ENCODE peak calls at places on chromosome 22, in ten cellular contexts. U is NCI-H1417; F is activated CD4-positive, CD25-positive, alpha-beta regulatory T cell; G is CD4-positive, CD25-positive, alpha-beta regulatory T cell; E is activated naive CD4-positive, alpha-beta T cell treated with anti-CD3 and anti-CD28 coated beads, Interleukin-2, amount 10 ng/mL, durations not matched to agents 7 days and 5 days; D is stimulated activated CD4-positive, alpha-beta T cell treated with anti-CD3 and anti-CD28 coated beads, TNF-alpha, amount 100 ng/mL, for 4 hours; N is HTR-8/SVneo; Z is DMS53; Q is GM04504; A is HS-27A. H is an unnamed sample.

GRCh38 chr22:49406047-49406650 is 421.5 kb downstream of the BRD1 start:
- DNase-seq in Z (no peak), U (no peak), G (no peak), A (no peak), N (no peak), Q (no peak), F (no peak), E (no peak), D (no peak), H (no peak)

GRCh38 chr22:20979940-20980453 is 2.1 kb upstream of the LZTR1 start:
- DNase-seq in A (no peak), D (no peak), G (no peak), E (no peak), U (no peak), Z (no peak), F (no peak), N (no peak), Q (no peak), H (no peak)

GRCh38 chr22:42651134-42651533 is 1.9 kb upstream of the CYB5R3 start:
- DNase-seq in Z (peak; percentile 72), N (peak; percentile 36), A (no peak), F (no peak), E (no peak), D (no peak), G (no peak), Q (no peak), U (no peak), H (no peak)

GRCh38 chr22:41354979-41355378 is 26.8 kb upstream of the TEF start:
- DNase-seq in Q (no peak), Z (no peak), A (no peak), D (no peak), U (no peak), E (no peak), F (no peak), N (no peak), G (no peak), H (no peak)

GRCh38 chr22:49788492-49788891 is 39.2 kb downstream of the BRD1 start:
- DNase-seq in Q (no peak), E (peak; percentile 54), F (no peak), A (no peak), D (no peak), N (no peak), U (no peak), G (no peak), Z (no peak), H (no peak)

GRCh38 chr22:26845016-26845728 is 187.8 kb downstream of the MIAT start:
- DNase-seq in G (no peak), U (peak; percentile 21), Q (no peak), Z (peak; percentile 64), F (no peak), E (no peak), D (no peak), A (no peak), N (no peak), H (peak; percentile 2)

GRCh38 chr22:21657361-21658118 is 8.3 kb upstream of the PPIL2 start:
- DNase-seq in N (peak; percentile 73), D (peak; percentile 50), A (no peak), Q (no peak), Z (peak; percentile 85), G (peak; percentile 80), F (peak; percentile 62), U (peak; percentile 87), E (peak; percentile 90), H (peak; percentile 89)

GRCh38 chr22:37546436-37547248 is 13.6 kb upstream of the CDC42EP1 start:
- DNase-seq in D (no peak), U (no peak), A (no peak), E (no peak), Z (no peak), G (no peak), F (no peak), Q (no peak), N (no peak), H (no peak)

GRCh38 chr22:39351689-39352214 is 2.0 kb downstream of the SYNGR1 start:
- DNase-seq in N (peak; percentile 56), E (no peak), D (no peak), F (no peak), Q (no peak), Z (no peak), G (no peak), A (no peak), U (no peak), H (no peak)

GRCh38 chr22:37211075-37211852 is 1.0 kb downstream of the SSTR3 start:
- DNase-seq in Q (no peak), F (no peak), A (no peak), E (peak; percentile 16), G (no peak), D (no peak), Z (no peak), N (no peak), U (no peak), H (no peak)

GRCh38 chr22:38204784-38205183 is 3.0 kb downstream of the MAFF start:
- DNase-seq in Z (no peak), F (no peak), U (no peak), G (no peak), E (no peak), D (no peak), A (no peak), Q (no peak), N (no peak), H (no peak)

GRCh38 chr22:17777005-17777716 is 2.9 kb upstream of the BID start:
- DNase-seq in A (no peak), Z (no peak), E (peak; percentile 85), G (peak; percentile 44), U (no peak), F (peak; percentile 39), N (no peak), Q (no peak), D (peak; percentile 44), H (no peak)

GRCh38 chr22:50516068-50516467 is 8.0 kb downstream of the NCAPH2 start:
- DNase-seq in G (no peak), D (no peak), Q (no peak), U (no peak), Z (no peak), A (no peak), N (no peak), F (no peak), E (no peak), H (no peak)

GRCh38 chr22:43624144-43624998 is 187.7 kb downstream of the EFCAB6 start:
- DNase-seq in Q (no peak), F (no peak), D (no peak), E (no peak), G (no peak), A (no peak), U (no peak), N (no peak), Z (peak; percentile 75), H (no peak)

GRCh38 chr22:18091916-18092526 is 14.2 kb downstream of the PEX26 start:
- DNase-seq in Q (no peak), U (no peak), D (no peak), F (no peak), E (peak; percentile 32), G (no peak), A (no peak), Z (no peak), N (no peak), H (no peak)

GRCh38 chr22:45460288-45461109 is 42.2 kb upstream of the FBLN1 start:
- DNase-seq in E (no peak), Q (peak; percentile 76), A (no peak), F (no peak), G (no peak), D (no peak), U (no peak), N (no peak), Z (no peak), H (no peak)

GRCh38 chr22:30250039-30250565 is 3.5 kb upstream of the LIF start:
- DNase-seq in Q (no peak), U (no peak), E (no peak), D (no peak), Z (no peak), N (no peak), G (no peak), A (no peak), F (no peak), H (no peak)

GRCh38 chr22:48706934-48707748 is 1120.5 kb downstream of the BRD1 start:
- DNase-seq in G (no peak), D (no peak), E (no peak), Q (no peak), Z (no peak), A (no peak), F (no peak), N (no peak), U (no peak), H (no peak)

GRCh38 chr22:37043828-37044538 is 7.6 kb upstream of the KCTD17 start:
- DNase-seq in G (peak; percentile 16), N (no peak), E (peak; percentile 74), D (no peak), Z (peak; percentile 74), A (no peak), U (peak; percentile 57), F (no peak), Q (no peak), H (peak; percentile 77)

GRCh38 chr22:38832005-38832978 is 11.5 kb downstream of the NPTXR start:
- DNase-seq in U (no peak), F (no peak), Q (no peak), D (no peak), A (no peak), E (no peak), G (no peak), Z (no peak), N (no peak), H (no peak)

GRCh38 chr22:27561301-27561820 is 240.2 kb downstream of the MN1 start:
- DNase-seq in Q (no peak), N (no peak), E (no peak), U (no peak), A (no peak), D (no peak), G (no peak), Z (no peak), F (no peak), H (no peak)

GRCh38 chr22:20076627-20077172 is 3.3 kb upstream of the DGCR8 start:
- DNase-seq in Q (no peak), G (no peak), E (no peak), F (no peak), U (no peak), D (no peak), N (no peak), A (no peak), Z (no peak), H (no peak)

GRCh38 chr22:48320671-48321515 is 1506.8 kb downstream of the BRD1 start:
- DNase-seq in Q (no peak), E (no peak), G (no peak), A (no peak), N (no peak), U (peak; percentile 0), Z (no peak), D (no peak), F (no peak), H (no peak)